ENCODE peak calls at places on chromosomes 13 and 19, in seven cellular contexts. U is cardiac muscle cell; Q is heart right ventricle; Y is esophagus muscularis mucosa; D is psoas muscle; I is CD8-positive, alpha-beta memory T cell; L is H9. W is an unnamed sample. For H3K9me3, the result is how much of the 10 kb centered on the place peaks cover.

GRCh38 chr13:102872531-102872930 is 26.7 kb downstream of the ERCC5 start:
- DNase-seq in U (no peak), Q (no peak), Y (no peak), D (no peak), I (no peak), L (no peak), W (no peak)

GRCh38 chr19:49837009-49837310 is 14.0 kb upstream of the PTOV1 start:
- DNase-seq in U (no peak), Q (no peak), Y (no peak), D (no peak), I (no peak), L (no peak), W (no peak)

GRCh38 chr19:31666126-31666525 is 316.9 kb upstream of the TSHZ3 start:
- DNase-seq in U (no peak), Q (no peak), Y (peak), D (no peak), I (no peak), L (no peak), W (no peak)

GRCh38 chr19:31356587-31357314 is 7.5 kb upstream of the TSHZ3 start:
- DNase-seq in U (no peak), Q (peak), Y (no peak), D (peak), I (peak), L (peak), W (peak)

GRCh38 chr19:10228925-10229324 is 2.2 kb downstream of the S1PR2 start:
- DNase-seq in U (peak), Q (no peak), Y (no peak), D (no peak), I (peak), L (peak), W (no peak)

GRCh38 chr13:32224916-32225315 is 90.2 kb downstream of the ZAR1L start:
- DNase-seq in U (no peak), Q (no peak), Y (no peak), D (no peak), I (no peak), L (no peak), W (no peak)

GRCh38 chr13:59531571-59532091 is 632.1 kb downstream of the DIAPH3 start:
- DNase-seq in U (peak), Q (peak), Y (no peak), D (peak), I (no peak), L (peak), W (no peak)

GRCh38 chr19:32614916-32615315 is 33.9 kb downstream of the PDCD5 start:
- DNase-seq in U (no peak), Q (no peak), Y (no peak), D (no peak), I (no peak), L (no peak), W (no peak)

GRCh38 chr13:111853766-111854165 is 213.2 kb upstream of the SOX1 start:
- DNase-seq in U (no peak), Q (no peak), Y (peak), D (no peak), I (no peak), L (no peak), W (no peak)

GRCh38 chr13:52371736-52372247 is 34.2 kb downstream of the THSD1 start:
- DNase-seq in U (peak), Q (no peak), Y (no peak), D (no peak), I (no peak), L (no peak), W (no peak)

GRCh38 chr13:33401238-33401637 is 115.7 kb upstream of the STARD13 start:
- DNase-seq in U (no peak), Q (peak), Y (no peak), D (no peak), I (no peak), L (no peak), W (no peak)

GRCh38 chr13:21733475-21734311 is 62.8 kb downstream of the FGF9 start:
- DNase-seq in U (no peak), Q (no peak), Y (peak), D (no peak), I (no peak), L (no peak), W (no peak)

GRCh38 chr13:94344126-94344863 is 135.2 kb downstream of the DCT start:
- DNase-seq in U (no peak), Q (no peak), Y (peak), D (no peak), I (no peak), L (no peak), W (no peak)

GRCh38 chr13:68608147-68608546 is 1378.0 kb upstream of the PCDH9 start:
- DNase-seq in U (no peak), Q (no peak), Y (no peak), D (no peak), I (no peak), L (no peak), W (no peak)

GRCh38 chr19:17648097-17648660 is 40.0 kb downstream of the UNC13A start:
- DNase-seq in U (no peak), Q (no peak), Y (no peak), D (no peak), I (no peak), L (peak), W (no peak)

GRCh38 chr13:75250526-75251183 is 231.3 kb downstream of the TBC1D4 start:
- DNase-seq in U (peak), Q (no peak), Y (peak), D (no peak), I (no peak), L (no peak), W (no peak)

GRCh38 chr19:33252418-33252962 is 26.8 kb upstream of the SLC7A10 start:
- DNase-seq in U (no peak), Q (no peak), Y (no peak), D (no peak), I (no peak), L (no peak), W (no peak)

GRCh38 chr19:45496349-45496953 is 396 bp downstream of the RTN2 start:
- DNase-seq in U (peak), Q (peak), Y (no peak), D (peak), I (peak), L (peak), W (no peak)

GRCh38 chr19:48934837-48935236 is 1.3 kb downstream of the DHDH start:
- DNase-seq in U (no peak), Q (no peak), Y (no peak), D (no peak), I (no peak), L (peak), W (no peak)

DNA sequence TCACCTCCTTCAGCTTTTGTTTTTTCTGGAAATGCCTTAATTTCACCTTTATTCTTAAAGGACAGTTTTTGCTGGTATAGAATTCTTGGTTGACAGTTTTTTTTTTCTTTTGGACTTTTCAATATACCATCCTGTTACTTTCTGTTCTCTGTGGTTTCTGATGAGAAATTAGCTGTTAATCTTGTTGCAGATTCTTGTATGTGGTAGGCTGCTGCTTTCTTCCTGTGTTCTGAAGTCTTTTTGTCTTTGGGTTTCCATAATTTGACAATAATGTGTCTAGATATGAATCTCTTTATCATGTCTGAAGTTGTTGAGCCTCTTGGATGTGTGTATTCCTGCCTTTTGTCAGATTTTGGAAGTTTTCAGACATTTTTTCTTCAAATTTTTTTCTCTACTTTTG is 12.0 kb downstream of the ZNF283 start:
- DNase-seq in U (no peak), Q (no peak), Y (no peak), D (no peak), I (no peak), L (no peak), W (no peak)
- H3K9me3 ChIP-seq in U (under half), Q (half or more), Y (half or more), D (half or more), I (half or more), L (under half), W (under half)

DNA sequence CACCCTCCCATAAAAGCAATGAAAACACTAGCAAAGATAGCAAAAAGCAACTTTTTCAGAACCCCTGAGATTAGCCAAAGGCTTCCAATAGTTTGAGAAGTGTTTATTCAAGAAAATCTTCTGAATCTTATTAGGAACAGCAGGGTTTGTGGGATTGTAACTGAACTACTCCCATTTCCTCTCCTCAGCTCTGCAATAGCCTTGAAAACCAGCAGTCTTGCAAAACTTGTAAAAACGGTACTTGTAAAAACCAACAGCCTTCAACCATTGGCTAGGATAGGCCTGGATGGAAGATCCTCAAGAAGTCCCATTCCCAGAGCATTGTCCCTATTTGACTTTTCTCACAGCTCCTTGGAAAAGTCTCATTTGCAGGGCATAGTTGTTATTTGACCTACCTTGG is 12.1 kb downstream of the RNASEH2B start:
- DNase-seq in U (no peak), Q (no peak), Y (no peak), D (no peak), I (no peak), L (no peak), W (no peak)
- H3K9me3 ChIP-seq in U (under half), Q (under half), Y (under half), D (under half), I (under half), L (under half), W (under half)

GRCh38 chr13:57036290-57036689 is 104.4 kb upstream of the PRR20A start:
- DNase-seq in U (no peak), Q (no peak), Y (no peak), D (no peak), I (no peak), L (no peak), W (no peak)

DNA sequence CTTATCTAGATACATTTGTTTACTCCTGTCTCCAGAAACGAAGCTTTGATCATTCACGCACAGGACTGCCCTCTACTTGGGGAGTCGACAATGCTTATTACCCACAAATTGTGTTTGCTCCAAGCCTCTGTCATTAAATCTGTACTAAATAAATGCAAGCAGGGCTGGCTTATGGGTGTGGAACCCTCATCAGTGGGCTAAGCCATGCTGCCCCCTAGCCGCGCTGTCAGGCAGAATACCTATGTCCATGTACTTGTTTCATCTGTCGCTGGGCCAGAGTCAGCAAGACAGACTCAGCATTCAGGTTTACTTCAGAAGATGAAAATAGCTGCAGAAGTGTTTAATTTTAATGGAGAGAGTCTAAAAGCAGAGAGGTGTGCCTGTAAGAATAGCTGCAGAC is 110.0 kb upstream of the PRR20A start:
- DNase-seq in U (no peak), Q (no peak), Y (no peak), D (no peak), I (no peak), L (no peak), W (no peak)
- H3K9me3 ChIP-seq in U (under half), Q (under half), Y (under half), D (under half), I (under half), L (under half), W (under half)

DNA sequence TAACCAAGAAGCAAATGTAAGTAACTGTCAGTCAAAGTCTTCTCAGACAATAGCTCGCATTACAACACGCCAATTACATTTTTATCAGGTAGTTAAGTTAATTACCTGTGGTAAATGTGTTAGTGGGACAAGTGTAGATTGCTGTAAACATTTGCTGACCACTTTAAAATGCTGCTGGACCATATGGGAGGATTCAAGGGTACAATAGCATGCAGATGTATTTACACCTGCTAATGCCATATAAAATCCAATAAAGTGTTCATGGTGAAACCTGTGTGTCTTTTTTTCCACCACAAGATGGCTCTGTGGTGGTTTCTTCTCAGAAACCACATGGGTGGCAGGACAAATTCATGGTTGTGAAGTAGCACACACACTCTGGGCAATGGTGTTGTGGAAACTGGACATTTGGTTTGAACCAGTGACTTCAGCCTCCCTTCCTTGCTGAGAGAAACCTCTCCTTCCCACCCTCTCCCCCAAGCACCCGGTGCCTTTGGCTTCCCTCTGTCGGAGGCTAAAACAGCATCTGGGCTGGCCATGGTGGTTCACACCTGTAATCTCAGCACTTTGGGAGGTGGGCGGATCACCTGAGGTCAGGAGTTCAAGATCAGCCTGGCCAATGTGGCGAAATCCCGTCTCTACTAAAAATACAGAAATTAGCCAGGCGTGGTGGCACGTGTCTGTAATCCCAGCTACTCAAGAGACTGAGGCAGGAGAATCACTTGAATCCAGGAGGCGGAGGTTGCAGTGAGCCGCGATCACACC is 18.1 kb upstream of the GTF3A start:
- DNase-seq in U (peak), Q (no peak), Y (no peak), D (no peak), I (peak), L (no peak), W (no peak)
- H3K9me3 ChIP-seq in U (under half), Q (under half), Y (under half), D (under half), I (under half), L (under half), W (under half)

GRCh38 chr19:8721334-8721733 is at the start of gene OR2Z1:
- DNase-seq in U (no peak), Q (no peak), Y (peak), D (no peak), I (no peak), L (no peak), W (no peak)
- H3K9me3 ChIP-seq in U (under half), Q (under half), Y (under half), D (under half), I (under half), L (half or more), W (under half)

DNA sequence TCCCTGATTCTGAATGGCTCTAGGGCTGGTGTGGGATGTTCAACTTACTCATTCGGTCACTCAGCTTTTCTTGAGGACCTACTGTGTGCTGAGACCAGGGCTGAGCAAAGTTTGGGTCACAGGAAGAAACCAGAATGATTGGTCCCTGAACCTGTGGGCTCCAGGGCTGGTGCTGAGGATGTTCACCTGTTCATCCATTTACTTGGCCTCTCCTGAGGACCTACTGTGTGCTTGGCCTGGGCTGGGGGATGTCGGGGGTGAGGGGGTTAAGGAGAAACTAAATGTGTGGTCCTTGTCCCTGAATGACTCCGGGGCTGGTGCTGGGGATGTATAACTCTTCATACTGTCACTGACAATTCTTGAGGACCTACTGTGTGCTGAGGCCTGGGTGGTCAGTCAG is 10.3 kb downstream of the ZNF835 start:
- DNase-seq in U (no peak), Q (no peak), Y (no peak), D (no peak), I (no peak), L (no peak), W (no peak)
- H3K9me3 ChIP-seq in U (under half), Q (under half), Y (under half), D (under half), I (under half), L (under half), W (under half)

W was measured in T-helper 17 cell.